ENCODE peak calls at places on chromosomes 6 and 20, in five cellular contexts. R is HCT116; J is CD8-positive, alpha-beta T cell; F is ovary; A is CD4-positive, CD25-positive, alpha-beta regulatory T cell. P is an unnamed sample. For H3K4me1 and H3K27me3, the result is how much of the 10 kb centered on the place peaks cover.

GRCh38 chr20:24996449-24997195 is 4.1 kb upstream of the APMAP start:
- DNase-seq in R (no peak), J (no peak), F (no peak), A (no peak), P (no peak)

GRCh38 chr20:50372770-50373088 is 137.5 kb upstream of the PTPN1 start:
- DNase-seq in R (no peak), J (no peak), F (no peak), A (no peak), P (no peak)

GRCh38 chr20:49290608-49291191 is 12.8 kb upstream of the ZNFX1 start:
- DNase-seq in R (no peak), J (no peak), F (no peak), A (no peak), P (no peak)

GRCh38 chr20:60584221-60584620 is 626.0 kb downstream of the CDH26 start:
- DNase-seq in R (no peak), J (no peak), F (no peak), A (no peak), P (no peak)

GRCh38 chr20:25188218-25188617 is 7.3 kb upstream of the ENTPD6 start:
- DNase-seq in R (no peak), J (no peak), F (no peak), A (no peak), P (no peak)

GRCh38 chr6:142570221-142570671 is 268.4 kb downstream of the ADGRG6 start:
- DNase-seq in R (no peak), J (no peak), F (no peak), A (no peak), P (no peak)

GRCh38 chr6:141095308-141095707 is 1037.4 kb upstream of the GJE1 start:
- DNase-seq in R (no peak), J (no peak), F (no peak), A (no peak), P (no peak)

GRCh38 chr6:2766767-2767314 is 1.6 kb downstream of the WRNIP1 start:
- DNase-seq in R (no peak), J (no peak), F (no peak), A (no peak), P (no peak)

GRCh38 chr20:17287503-17287902 is 60.7 kb downstream of the PCSK2 start:
- DNase-seq in R (no peak), J (no peak), F (no peak), A (no peak), P (no peak)

GRCh38 chr6:93580441-93580840 is 161.1 kb upstream of the EPHA7 start:
- DNase-seq in R (no peak), J (no peak), F (no peak), A (no peak), P (no peak)

GRCh38 chr6:137863126-137863996 is 3.7 kb upstream of the TNFAIP3 start:
- DNase-seq in R (no peak), J (no peak), F (no peak), A (no peak), P (no peak)

GRCh38 chr6:158752613-158753012 is 66.6 kb downstream of the EZR start:
- DNase-seq in R (no peak), J (no peak), F (no peak), A (no peak), P (no peak)

GRCh38 chr20:21246143-21246542 is 57.0 kb upstream of the XRN2 start:
- DNase-seq in R (no peak), J (no peak), F (no peak), A (no peak), P (no peak)

GRCh38 chr6:17714879-17715860 is 8.4 kb upstream of the NUP153 start:
- DNase-seq in R (peak), J (no peak), F (no peak), A (no peak), P (peak)

GRCh38 chr20:34579191-34579661 is 20.7 kb downstream of the MAP1LC3A start:
- DNase-seq in R (peak), J (no peak), F (peak), A (no peak), P (no peak)

GRCh38 chr6:72733045-72733444 is 111.2 kb downstream of the KCNQ5 start:
- DNase-seq in R (no peak), J (no peak), F (no peak), A (no peak), P (no peak)

GRCh38 chr20:25622450-25623224 is 1.2 kb downstream of the NANP start:
- DNase-seq in R (no peak), J (no peak), F (no peak), A (no peak), P (no peak)

GRCh38 chr20:63501818-63502670 is 3.2 kb upstream of the EEF1A2 start:
- DNase-seq in R (no peak), J (no peak), F (no peak), A (no peak), P (no peak)

GRCh38 chr6:136643850-136644596 is 93.8 kb upstream of the MAP7 start:
- DNase-seq in R (peak), J (peak), F (peak), A (peak), P (peak)

GRCh38 chr20:16459019-16459700 is 114.1 kb downstream of the KIF16B start:
- DNase-seq in R (no peak), J (no peak), F (peak), A (no peak), P (no peak)

GRCh38 chr6:161544801-161545490 is 271.1 kb upstream of the AGPAT4 start:
- DNase-seq in R (no peak), J (no peak), F (no peak), A (no peak), P (no peak)

GRCh38 chr20:49405062-49405683 is 77.3 kb downstream of the KCNB1 start:
- DNase-seq in R (no peak), J (no peak), F (no peak), A (no peak), P (no peak)

GRCh38 chr6:77620290-77620882 is 32.5 kb upstream of the MEI4 start:
- DNase-seq in R (peak), J (no peak), F (no peak), A (no peak), P (no peak)

GRCh38 chr20:58005581-58006345 is 222.7 kb downstream of the ANKRD60 start:
- DNase-seq in R (no peak), J (no peak), F (no peak), A (no peak), P (no peak)

GRCh38 chr6:108588586-108588985 is 27.9 kb downstream of the FOXO3 start:
- DNase-seq in R (no peak), J (no peak), F (no peak), A (no peak), P (no peak)

GRCh38 chr6:113997106-113997505 is 26.2 kb upstream of the HDAC2 start:
- DNase-seq in R (peak), J (no peak), F (no peak), A (no peak), P (no peak)

GRCh38 chr20:58471161-58471834 is 43.9 kb downstream of the APCDD1L start:
- DNase-seq in R (no peak), J (no peak), F (peak), A (no peak), P (no peak)

GRCh38 chr20:63734111-63734945 is 2.1 kb upstream of the LIME1 start:
- DNase-seq in R (no peak), J (no peak), F (no peak), A (no peak), P (no peak)

GRCh38 chr20:24699321-24700165 is 230.1 kb downstream of the SYNDIG1 start:
- DNase-seq in R (no peak), J (no peak), F (no peak), A (no peak), P (peak)

GRCh38 chr6:5135783-5136376 is 50.7 kb downstream of the PPP1R3G start:
- DNase-seq in R (peak), J (peak), F (peak), A (peak), P (no peak)

GRCh38 chr20:62953839-62954703 is 1.6 kb downstream of the SLC17A9 start:
- DNase-seq in R (no peak), J (peak), F (peak), A (peak), P (peak)

GRCh38 chr20:31711416-31712111 is 11.1 kb downstream of the BCL2L1 start:
- DNase-seq in R (no peak), J (no peak), F (no peak), A (no peak), P (no peak)

GRCh38 chr20:31708839-31709534 is 13.7 kb downstream of the BCL2L1 start:
- DNase-seq in R (no peak), J (no peak), F (no peak), A (no peak), P (no peak)

GRCh38 chr20:31710423-31711250 is 12.0 kb downstream of the BCL2L1 start:
- DNase-seq in R (no peak), J (no peak), F (no peak), A (no peak), P (peak)

GRCh38 chr20:31707994-31708744 is 14.5 kb downstream of the BCL2L1 start:
- DNase-seq in R (no peak), J (no peak), F (no peak), A (no peak), P (no peak)

DNA sequence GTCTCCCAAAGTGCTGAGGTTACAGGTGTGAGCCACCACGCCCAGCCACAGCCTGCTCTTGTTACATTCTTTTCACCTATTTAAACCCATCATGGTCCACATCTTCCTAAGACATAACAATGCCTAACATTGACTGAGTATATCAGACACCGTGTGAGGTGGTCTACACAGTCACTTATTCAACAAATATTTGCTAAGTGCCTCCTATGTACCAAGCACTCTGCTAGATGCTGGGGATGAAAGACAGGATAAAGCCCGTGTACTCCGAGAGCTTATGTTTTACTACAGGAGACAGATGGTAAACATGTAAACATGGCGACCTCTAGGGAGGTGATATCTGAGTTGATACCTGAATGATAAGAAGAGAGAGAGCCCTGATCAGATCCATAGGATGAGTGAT is 12.7 kb downstream of the BCL2L1 start:
- DNase-seq in R (no peak), J (no peak), F (no peak), A (no peak), P (no peak)
- H3K4me1 ChIP-seq in R (half or more), J (under half), F (under half), A (half or more), P (under half)

GRCh38 chr20:46104262-46104661 is 13.9 kb upstream of the CD40 start:
- DNase-seq in R (no peak), J (no peak), F (no peak), A (no peak), P (no peak)

GRCh38 chr20:46099491-46100287 is 9.9 kb upstream of the NCOA5 start:
- DNase-seq in R (no peak), J (no peak), F (no peak), A (no peak), P (peak)

GRCh38 chr20:46102940-46103339 is 13.2 kb upstream of the NCOA5 start:
- DNase-seq in R (no peak), J (no peak), F (no peak), A (no peak), P (no peak)

DNA sequence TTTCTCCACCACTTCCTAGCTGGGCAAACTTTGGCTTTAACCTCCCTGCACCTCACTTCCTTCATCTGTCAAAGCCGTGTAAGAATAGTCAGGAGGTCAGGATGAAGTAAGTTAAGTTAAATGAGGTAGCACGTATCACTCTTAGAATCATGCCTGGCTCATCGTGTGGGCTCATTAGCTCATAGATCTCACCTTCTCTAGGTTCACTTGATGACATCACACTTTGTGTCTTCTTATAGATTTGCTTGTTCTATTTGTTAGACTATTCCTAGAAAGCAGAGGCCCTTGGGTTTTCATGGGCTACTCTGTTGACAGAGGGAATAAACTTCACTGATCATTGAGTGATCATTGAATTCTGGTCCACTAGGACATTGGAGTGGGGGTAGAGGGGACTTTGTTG is 12.2 kb upstream of the NCOA5 start:
- DNase-seq in R (no peak), J (no peak), F (no peak), A (no peak), P (no peak)
- H3K27me3 ChIP-seq in R (under half), J (under half), F (under half), A (under half), P (under half)

GRCh38 chr6:56757585-56757984 is 114.9 kb upstream of the DST start:
- DNase-seq in R (no peak), J (no peak), F (no peak), A (no peak), P (no peak)

GRCh38 chr6:56758120-56758519 is 115.4 kb upstream of the DST start:
- DNase-seq in R (no peak), J (no peak), F (no peak), A (no peak), P (no peak)

GRCh38 chr6:56756791-56757582 is 114.3 kb upstream of the DST start:
- DNase-seq in R (no peak), J (no peak), F (no peak), A (no peak), P (no peak)

GRCh38 chr6:56759521-56759920 is 116.8 kb upstream of the DST start:
- DNase-seq in R (no peak), J (no peak), F (no peak), A (no peak), P (no peak)

GRCh38 chr6:56758553-56758952 is 115.9 kb upstream of the DST start:
- DNase-seq in R (no peak), J (no peak), F (no peak), A (no peak), P (no peak)
- H3K27ac ChIP-seq in R (peak), J (no peak), F (no peak), A (no peak), P (no peak)

DNA sequence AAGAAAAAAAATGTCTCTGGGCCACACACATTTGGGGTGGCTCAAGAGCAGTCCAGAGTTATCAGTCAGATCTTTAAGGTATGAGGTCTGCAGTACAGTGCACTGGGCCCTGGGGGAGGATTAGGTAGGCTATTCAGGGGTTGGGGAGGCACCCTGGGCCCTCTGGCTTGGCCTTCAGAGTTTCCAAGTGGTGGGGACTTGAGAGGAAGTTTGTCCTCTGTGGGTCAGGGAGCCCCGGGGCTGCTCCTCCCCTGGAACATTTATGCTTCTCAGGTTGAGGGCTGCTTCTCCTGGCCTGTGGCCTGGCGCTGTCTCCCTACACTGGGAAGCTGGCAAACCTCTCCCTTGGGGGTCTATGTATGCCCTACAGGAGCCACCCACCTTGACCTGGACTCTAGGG is 46.0 kb downstream of the PTK7 start:
- DNase-seq in R (no peak), J (no peak), F (no peak), A (no peak), P (no peak)
- H3K4me1 ChIP-seq in R (half or more), J (under half), F (under half), A (under half), P (under half)

GRCh38 chr20:61706562-61706961 is 359.1 kb downstream of the TAF4 start:
- DNase-seq in R (no peak), J (no peak), F (no peak), A (no peak), P (no peak)

GRCh38 chr20:61702246-61702645 is 363.4 kb downstream of the TAF4 start:
- DNase-seq in R (no peak), J (no peak), F (no peak), A (no peak), P (no peak)

GRCh38 chr20:61704661-61705060 is 361.0 kb downstream of the TAF4 start:
- DNase-seq in R (no peak), J (no peak), F (no peak), A (no peak), P (no peak)

GRCh38 chr20:61708891-61709290 is 356.8 kb downstream of the TAF4 start:
- DNase-seq in R (no peak), J (no peak), F (no peak), A (no peak), P (no peak)

GRCh38 chr20:61705909-61706308 is 359.8 kb downstream of the TAF4 start:
- DNase-seq in R (no peak), J (no peak), F (no peak), A (no peak), P (no peak)
- H3K27me3 ChIP-seq in R (under half), J (under half), F (under half), A (under half), P (under half)

GRCh38 chr20:47265214-47265613 is 91.3 kb downstream of the ZMYND8 start:
- DNase-seq in R (no peak), J (no peak), F (no peak), A (no peak), P (no peak)

GRCh38 chr20:47267621-47268020 is 88.9 kb downstream of the ZMYND8 start:
- DNase-seq in R (no peak), J (no peak), F (no peak), A (no peak), P (no peak)

GRCh38 chr20:47265984-47266383 is 90.5 kb downstream of the ZMYND8 start:
- DNase-seq in R (no peak), J (no peak), F (no peak), A (no peak), P (no peak)

GRCh38 chr20:47269309-47270165 is 87.0 kb downstream of the ZMYND8 start:
- DNase-seq in R (no peak), J (no peak), F (no peak), A (no peak), P (no peak)

DNA sequence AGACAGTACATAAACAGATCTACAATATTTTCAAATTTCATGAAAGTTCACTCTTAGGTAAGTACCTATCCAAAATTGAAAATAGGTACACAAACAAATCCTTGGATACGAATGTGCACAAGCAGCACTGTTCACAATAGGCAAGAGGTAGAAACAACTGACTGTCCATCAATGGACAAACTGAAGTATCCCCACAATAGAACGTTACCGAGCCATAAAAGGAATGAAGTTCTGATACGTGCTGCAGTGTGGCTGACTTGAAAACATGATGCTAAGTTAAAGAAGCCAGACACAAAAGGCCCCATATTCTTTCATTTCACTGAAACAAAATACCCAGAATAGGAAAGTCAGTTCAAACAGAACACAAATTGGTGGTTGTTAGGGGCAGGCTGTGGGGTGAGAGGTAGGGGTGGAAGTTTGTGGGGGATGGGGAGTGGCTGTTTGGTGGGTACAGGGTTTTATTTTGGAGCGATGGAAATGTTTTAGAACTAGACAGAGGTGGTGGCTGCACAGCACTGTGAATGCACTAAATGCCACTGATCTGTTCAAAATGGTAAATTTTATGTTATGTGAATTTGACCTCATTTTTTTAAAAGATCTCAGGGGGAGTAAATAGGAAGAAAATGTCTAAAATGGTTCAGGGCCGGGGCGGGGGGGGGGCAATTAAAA is 89.5 kb downstream of the ZMYND8 start:
- DNase-seq in R (no peak), J (no peak), F (no peak), A (no peak), P (no peak)
- H3K27ac ChIP-seq in R (no peak), J (no peak), F (no peak), A (no peak), P (no peak)

DNA sequence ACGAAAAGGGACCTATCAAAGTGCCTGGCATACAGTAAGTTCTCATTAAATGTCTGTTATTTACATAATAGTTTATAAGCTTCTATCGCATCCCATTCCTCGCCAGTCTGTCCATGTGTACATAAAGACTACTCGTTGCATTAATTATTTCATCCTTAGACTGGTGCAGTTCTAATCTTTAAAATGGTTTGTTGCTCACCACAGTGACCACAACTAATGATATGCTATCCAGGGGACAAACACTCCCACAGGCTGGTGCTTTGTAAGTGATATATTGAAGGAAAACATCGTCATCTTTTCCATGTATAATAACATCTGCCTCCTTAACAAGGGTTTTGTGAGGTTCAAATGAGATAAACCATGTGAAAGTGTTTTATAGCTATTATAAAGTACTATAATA is 39.0 kb upstream of the HBS1L start:
- DNase-seq in R (no peak), J (no peak), F (no peak), A (no peak), P (no peak)
- H3K4me1 ChIP-seq in R (under half), J (half or more), F (under half), A (under half), P (under half)

P was measured in aorta.